ENCODE peak calls at places on chromosomes 6 and 20, in five cellular contexts. One of them, this sample, is unnamed.

GRCh38 chr6:210104-210456 is 82.2 kb upstream of the DUSP22 start:
- DNase-seq in NCI-H1417: no peak
- DNase-seq in stimulated activated CD8-positive, alpha-beta memory T cell treated with anti-CD3 and anti-CD28 coated beads, Interleukin-12 subunit alpha, Interleukin-12 subunit beta, amount 100 ng/mL, for 1 hour: no peak
- DNase-seq in HTR-8/SVneo: no peak
- DNase-seq in MV-4-11: no peak
- DNase-seq in this sample: no peak

GRCh38 chr6:57317060-57317943 is at the start of gene PRIM2:
- DNase-seq in MV-4-11: peak; percentile 83
- DNase-seq in stimulated activated CD8-positive, alpha-beta memory T cell treated with anti-CD3 and anti-CD28 coated beads, Interleukin-12 subunit alpha, Interleukin-12 subunit beta, amount 100 ng/mL, for 1 hour: peak; percentile 72
- DNase-seq in NCI-H1417: peak; percentile 91
- DNase-seq in HTR-8/SVneo: peak; percentile 93
- DNase-seq in this sample: peak; percentile 83

GRCh38 chr20:61986762-61987321 is 78.8 kb downstream of the TAF4 start:
- DNase-seq in NCI-H1417: no peak
- DNase-seq in HTR-8/SVneo: no peak
- DNase-seq in stimulated activated CD8-positive, alpha-beta memory T cell treated with anti-CD3 and anti-CD28 coated beads, Interleukin-12 subunit alpha, Interleukin-12 subunit beta, amount 100 ng/mL, for 1 hour: no peak
- DNase-seq in MV-4-11: no peak
- DNase-seq in this sample: no peak

GRCh38 chr6:124987291-124987690 is 25.1 kb downstream of the RNF217 start:
- DNase-seq in NCI-H1417: no peak
- DNase-seq in stimulated activated CD8-positive, alpha-beta memory T cell treated with anti-CD3 and anti-CD28 coated beads, Interleukin-12 subunit alpha, Interleukin-12 subunit beta, amount 100 ng/mL, for 1 hour: no peak
- DNase-seq in MV-4-11: no peak
- DNase-seq in HTR-8/SVneo: no peak
- DNase-seq in this sample: no peak

GRCh38 chr6:125512621-125513020 is 210.9 kb upstream of the HDDC2 start:
- DNase-seq in HTR-8/SVneo: no peak
- DNase-seq in MV-4-11: no peak
- DNase-seq in NCI-H1417: no peak
- DNase-seq in stimulated activated CD8-positive, alpha-beta memory T cell treated with anti-CD3 and anti-CD28 coated beads, Interleukin-12 subunit alpha, Interleukin-12 subunit beta, amount 100 ng/mL, for 1 hour: no peak
- DNase-seq in this sample: peak; percentile 6

GRCh38 chr20:381581-382290 is 1.2 kb downstream of the TRIB3 start:
- DNase-seq in stimulated activated CD8-positive, alpha-beta memory T cell treated with anti-CD3 and anti-CD28 coated beads, Interleukin-12 subunit alpha, Interleukin-12 subunit beta, amount 100 ng/mL, for 1 hour: peak; percentile 41
- DNase-seq in MV-4-11: peak; percentile 60
- DNase-seq in NCI-H1417: no peak
- DNase-seq in HTR-8/SVneo: peak; percentile 61
- DNase-seq in this sample: peak; percentile 78

GRCh38 chr20:58634818-58635665 is 16.0 kb upstream of the STX16 start:
- DNase-seq in HTR-8/SVneo: no peak
- DNase-seq in MV-4-11: no peak
- DNase-seq in stimulated activated CD8-positive, alpha-beta memory T cell treated with anti-CD3 and anti-CD28 coated beads, Interleukin-12 subunit alpha, Interleukin-12 subunit beta, amount 100 ng/mL, for 1 hour: no peak
- DNase-seq in NCI-H1417: no peak
- DNase-seq in this sample: no peak

GRCh38 chr20:1437222-1437904 is 29.3 kb downstream of the NSFL1C start:
- DNase-seq in MV-4-11: peak; percentile 68
- DNase-seq in stimulated activated CD8-positive, alpha-beta memory T cell treated with anti-CD3 and anti-CD28 coated beads, Interleukin-12 subunit alpha, Interleukin-12 subunit beta, amount 100 ng/mL, for 1 hour: peak; percentile 75
- DNase-seq in HTR-8/SVneo: peak; percentile 70
- DNase-seq in NCI-H1417: peak; percentile 89
- DNase-seq in this sample: peak; percentile 92

GRCh38 chr6:88843040-88843439 is 120.4 kb downstream of the RNGTT start:
- DNase-seq in HTR-8/SVneo: no peak
- DNase-seq in NCI-H1417: no peak
- DNase-seq in stimulated activated CD8-positive, alpha-beta memory T cell treated with anti-CD3 and anti-CD28 coated beads, Interleukin-12 subunit alpha, Interleukin-12 subunit beta, amount 100 ng/mL, for 1 hour: no peak
- DNase-seq in MV-4-11: no peak
- DNase-seq in this sample: peak; percentile 73

GRCh38 chr6:138923561-138923960 is 64.5 kb downstream of the REPS1 start:
- DNase-seq in MV-4-11: no peak
- DNase-seq in stimulated activated CD8-positive, alpha-beta memory T cell treated with anti-CD3 and anti-CD28 coated beads, Interleukin-12 subunit alpha, Interleukin-12 subunit beta, amount 100 ng/mL, for 1 hour: no peak
- DNase-seq in HTR-8/SVneo: no peak
- DNase-seq in NCI-H1417: peak; percentile 58
- DNase-seq in this sample: no peak

GRCh38 chr6:50850223-50850751 is 31.6 kb downstream of the TFAP2B start:
- DNase-seq in MV-4-11: no peak
- DNase-seq in stimulated activated CD8-positive, alpha-beta memory T cell treated with anti-CD3 and anti-CD28 coated beads, Interleukin-12 subunit alpha, Interleukin-12 subunit beta, amount 100 ng/mL, for 1 hour: no peak
- DNase-seq in NCI-H1417: peak; percentile 95
- DNase-seq in HTR-8/SVneo: no peak
- DNase-seq in this sample: no peak

This sample was measured in fibroblast of pulmonary artery.